ENCODE peak calls at places on chromosomes 13 and 19, in nine cellular contexts. D, A, P, O, Z, L, W, M and E are unnamed samples.

GRCh38 chr19:3343619-3344502 is 22.5 kb upstream of the NFIC start:
- DNase-seq in W (peak), O (peak), A (peak), Z (peak), D (no peak), P (peak), M (peak), L (peak), E (no peak)

GRCh38 chr13:42981317-42981716 is 10.7 kb downstream of the EPSTI1 start:
- DNase-seq in Z (no peak), D (no peak), M (no peak), P (no peak), W (no peak), A (no peak), O (peak), L (peak), E (no peak)

GRCh38 chr19:1648926-1649541 is 3.4 kb downstream of the TCF3 start:
- DNase-seq in P (no peak), Z (no peak), M (no peak), D (peak), W (no peak), A (no peak), O (no peak), L (peak), E (no peak)

GRCh38 chr19:1513492-1514294 is 874 bp upstream of the ADAMTSL5 start:
- DNase-seq in A (peak), D (peak), L (peak), Z (peak), M (peak), O (peak), W (peak), P (no peak), E (no peak)

GRCh38 chr13:78326608-78327007 is 276.7 kb downstream of the POU4F1 start:
- DNase-seq in P (no peak), A (no peak), L (peak), M (peak), O (peak), Z (no peak), W (no peak), D (no peak), E (no peak)

GRCh38 chr13:99371956-99372355 is 64.8 kb upstream of the GPR183 start:
- DNase-seq in A (no peak), M (no peak), L (no peak), Z (no peak), P (no peak), D (no peak), W (peak), O (no peak), E (no peak)

GRCh38 chr19:49814010-49814409 is 918 bp upstream of the FUZ start:
- DNase-seq in L (no peak), O (no peak), P (no peak), W (no peak), Z (no peak), A (no peak), D (no peak), M (peak), E (no peak)

GRCh38 chr13:80338781-80339577 is 1.9 kb downstream of the SPRY2 start:
- DNase-seq in D (peak), A (peak), M (peak), Z (peak), O (peak), L (peak), P (peak), W (peak), E (peak)

GRCh38 chr13:30572859-30573275 is 44.9 kb upstream of the USPL1 start:
- DNase-seq in A (no peak), Z (peak), P (no peak), L (peak), M (peak), O (peak), D (no peak), W (peak), E (no peak)

GRCh38 chr19:56841194-56841546 is 644 bp upstream of the PEG3 start:
- DNase-seq in A (no peak), L (no peak), Z (no peak), P (no peak), D (no peak), W (no peak), O (no peak), M (no peak), E (no peak)

GRCh38 chr19:38277549-38277948 is 13.2 kb downstream of the SPINT2 start:
- DNase-seq in D (no peak), W (no peak), A (no peak), Z (peak), L (no peak), O (peak), M (peak), P (no peak), E (no peak)

GRCh38 chr19:57934820-57935665 is at the start of gene ZNF418:
- DNase-seq in Z (peak), L (peak), A (peak), D (peak), M (no peak), P (peak), O (peak), W (no peak), E (no peak)

GRCh38 chr13:108924154-108924940 is 294.9 kb downstream of the MYO16 start:
- DNase-seq in M (no peak), A (no peak), Z (peak), P (no peak), D (no peak), O (peak), L (peak), W (no peak), E (no peak)

GRCh38 chr19:10363789-10364281 is 16.5 kb downstream of the TYK2 start:
- DNase-seq in W (no peak), Z (no peak), D (no peak), L (peak), M (peak), O (no peak), A (no peak), P (no peak), E (no peak)

GRCh38 chr19:15330801-15331418 is 1.4 kb downstream of the BRD4 start:
- DNase-seq in L (peak), D (no peak), Z (peak), W (no peak), P (peak), M (peak), O (peak), A (peak), E (no peak)

GRCh38 chr13:109821038-109821545 is 34.7 kb upstream of the IRS2 start:
- DNase-seq in P (no peak), Z (no peak), L (no peak), D (no peak), O (no peak), A (no peak), W (no peak), M (no peak), E (no peak)

GRCh38 chr13:42478531-42479156 is 95.3 kb upstream of the TNFSF11 start:
- DNase-seq in P (no peak), A (no peak), M (peak), W (no peak), Z (peak), L (no peak), O (peak), D (no peak), E (no peak)

GRCh38 chr13:75454497-75454896 is 27.5 kb downstream of the TBC1D4 start:
- DNase-seq in D (no peak), L (no peak), M (no peak), W (no peak), Z (no peak), A (no peak), O (no peak), P (no peak), E (no peak)

GRCh38 chr13:34340534-34340933 is 522.6 kb downstream of the RFC3 start:
- DNase-seq in A (no peak), W (no peak), D (no peak), O (peak), M (peak), L (peak), Z (peak), P (no peak), E (no peak)

GRCh38 chr13:29849071-29849541 is 1.3 kb downstream of the UBL3 start:
- DNase-seq in M (peak), W (peak), O (peak), L (peak), Z (no peak), A (peak), P (no peak), D (no peak), E (no peak)

GRCh38 chr19:3511506-3512251 is 5.6 kb downstream of the FZR1 start:
- DNase-seq in W (no peak), O (no peak), P (no peak), L (no peak), Z (no peak), A (no peak), D (no peak), M (no peak), E (no peak)

GRCh38 chr13:79582896-79583295 is 101.9 kb downstream of the NDFIP2 start:
- DNase-seq in D (no peak), L (no peak), A (no peak), W (no peak), M (no peak), Z (no peak), O (no peak), P (no peak), E (no peak)

GRCh38 chr13:51271528-51272070 is 49.4 kb downstream of the FAM124A start:
- DNase-seq in P (no peak), A (no peak), D (no peak), W (no peak), M (no peak), Z (no peak), L (peak), O (no peak), E (no peak)

GRCh38 chr19:19752760-19753403 is 20.0 kb upstream of the ZNF14 start:
- DNase-seq in P (no peak), W (no peak), A (no peak), M (no peak), O (no peak), L (no peak), Z (no peak), D (no peak), E (no peak)

GRCh38 chr19:19758164-19758563 is 25.3 kb upstream of the ZNF14 start:
- DNase-seq in Z (no peak), M (no peak), P (no peak), W (no peak), A (no peak), D (no peak), L (no peak), O (no peak), E (no peak)
- TF ChIP-seq CTCF in Z (no peak), M (no peak), P (no peak), W (peak), A (no peak), D (no peak), L (no peak), O (no peak), E (no peak)

DNA sequence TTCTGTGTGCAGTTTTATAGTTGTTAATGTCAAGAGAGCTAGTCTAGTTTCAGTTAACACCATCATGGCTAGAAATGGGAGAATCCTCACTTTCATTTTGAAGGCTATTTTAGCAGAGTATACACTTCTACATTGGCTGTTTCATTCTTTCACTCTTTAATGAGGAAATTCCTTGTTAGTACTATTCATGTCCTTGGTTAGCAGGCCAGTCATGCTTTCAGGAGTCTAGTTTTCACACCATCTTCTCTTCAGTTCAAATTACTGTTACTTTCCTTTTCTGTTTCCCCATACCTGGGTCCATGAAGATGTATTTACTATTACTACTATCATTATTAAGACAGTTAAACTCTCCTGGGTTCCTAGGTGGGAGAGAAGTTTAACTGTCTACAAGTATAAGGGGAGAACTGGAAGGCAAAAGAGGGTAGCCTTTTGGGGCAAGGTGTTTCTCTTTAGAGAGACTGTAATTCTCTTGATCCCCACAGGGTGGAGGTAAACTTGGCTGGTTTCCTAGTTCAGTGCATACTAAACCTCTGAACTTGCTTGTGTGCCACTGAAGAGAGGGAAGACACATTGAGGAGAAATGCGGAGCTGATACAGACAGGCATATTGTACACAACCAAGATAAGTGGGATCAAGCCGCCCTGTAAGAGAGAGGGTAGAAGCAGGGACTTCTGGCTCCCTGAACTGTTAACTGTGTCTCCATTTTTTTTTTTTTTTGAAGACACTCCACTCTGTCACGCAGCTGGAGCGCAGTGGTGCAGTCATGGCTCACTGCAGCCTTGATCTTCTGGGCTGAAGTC is 41.3 kb upstream of the IGFL4 start:
- DNase-seq in O (peak), P (no peak), A (peak), L (peak), W (peak), M (peak), Z (peak), D (no peak), E (no peak)
- TF ChIP-seq CTCF in O (peak), P (peak), A (peak), L (peak), W (peak), M (peak), Z (peak), D (no peak), E (peak)

GRCh38 chr19:35741216-35741541 is 1.1 kb downstream of the IGFLR1 start:
- DNase-seq in D (no peak), A (no peak), O (no peak), W (no peak), P (no peak), L (no peak), Z (no peak), M (no peak), E (no peak)

GRCh38 chr19:35742121-35742724 is at the start of gene IGFLR1:
- DNase-seq in O (no peak), L (no peak), W (no peak), A (peak), D (peak), P (no peak), Z (no peak), M (no peak), E (no peak)

GRCh38 chr19:35740108-35740422 is 2.2 kb downstream of the IGFLR1 start:
- DNase-seq in P (no peak), M (no peak), D (no peak), A (no peak), Z (no peak), O (no peak), W (no peak), L (no peak), E (no peak)

GRCh38 chr19:35739275-35740107 is 2.8 kb downstream of the IGFLR1 start:
- DNase-seq in L (no peak), A (no peak), O (no peak), M (no peak), D (no peak), W (no peak), Z (no peak), P (no peak), E (no peak)

GRCh38 chr19:35740423-35741215 is 1.6 kb downstream of the IGFLR1 start:
- DNase-seq in D (peak), O (peak), P (peak), A (peak), Z (peak), L (peak), M (peak), W (peak), E (peak)
- TF ChIP-seq CTCF in D (no peak), O (peak), P (peak), A (no peak), Z (peak), L (no peak), M (peak), W (peak), E (no peak)

GRCh38 chr13:67343777-67344176 is 113.6 kb upstream of the PCDH9 start:
- DNase-seq in D (no peak), P (no peak), O (no peak), L (no peak), M (peak), A (no peak), Z (no peak), W (no peak), E (no peak)

GRCh38 chr13:67341406-67341805 is 111.3 kb upstream of the PCDH9 start:
- DNase-seq in Z (no peak), D (no peak), W (no peak), M (peak), O (no peak), A (no peak), L (no peak), P (no peak), E (no peak)
- TF ChIP-seq CTCF in Z (no peak), D (no peak), W (no peak), M (no peak), O (no peak), A (no peak), L (no peak), P (no peak), E (no peak)

GRCh38 chr19:34555447-34555846 is 73.9 kb downstream of the WTIP start:
- DNase-seq in P (no peak), D (no peak), O (peak), A (no peak), W (peak), Z (peak), M (peak), L (no peak), E (no peak)

GRCh38 chr19:34559045-34559444 is 77.5 kb downstream of the WTIP start:
- DNase-seq in W (no peak), L (no peak), O (no peak), M (no peak), D (no peak), P (no peak), A (no peak), Z (no peak), E (no peak)

GRCh38 chr19:34560229-34560628 is 78.7 kb downstream of the WTIP start:
- DNase-seq in D (no peak), P (no peak), L (no peak), O (no peak), W (no peak), Z (no peak), M (no peak), A (no peak), E (no peak)

DNA sequence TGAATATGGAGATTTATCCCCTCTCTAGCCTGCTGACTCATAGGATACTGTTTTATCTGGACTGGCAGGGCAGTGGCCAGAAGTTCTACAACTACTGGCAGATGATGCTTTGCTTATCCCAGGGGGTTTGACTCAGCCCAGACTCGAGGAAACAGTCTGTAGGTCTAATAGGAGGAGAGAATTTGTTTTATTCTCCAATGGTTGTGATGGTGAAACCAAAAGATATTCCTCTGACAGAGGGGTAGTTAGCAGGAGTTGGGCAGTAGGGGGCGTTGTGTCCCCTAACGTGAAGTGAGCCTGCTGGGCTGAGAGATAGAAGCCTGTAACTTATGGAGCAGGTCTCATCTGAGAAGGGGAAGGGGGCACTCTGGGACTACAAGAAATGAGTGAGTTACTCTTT is 74.9 kb downstream of the WTIP start:
- DNase-seq in Z (no peak), O (peak), M (peak), L (no peak), W (peak), D (no peak), A (no peak), P (peak), E (no peak)
- TF ChIP-seq CTCF in Z (peak), O (peak), M (peak), L (peak), W (peak), D (no peak), A (no peak), P (peak), E (peak)